ENCODE peak calls at places on chromosomes 7 and 10, in eight cellular contexts. X is lower lobe of right lung, V is epithelial cell of esophagus, O is thoracic aorta, K is fibroblast of mammary gland, Z is mucosa of descending colon, R is K562, I is prostate gland. J is an unnamed sample.

GRCh38 chr7:149284343-149284742 is 22.3 kb downstream of the ZNF783 start:
- DNase-seq in K (no peak), I (no peak), Z (peak; percentile 18), V (peak; percentile 11), R (no peak), O (no peak), X (no peak), J (no peak)

GRCh38 chr7:123749537-123749857 is 694 bp upstream of the WASL start:
- DNase-seq in K (peak; percentile 77), V (peak; percentile 91), R (no peak), Z (no peak), X (peak; percentile 60), O (no peak), I (no peak), J (peak; percentile 78)

GRCh38 chr7:1136841-1137516 is 23.0 kb downstream of the ZFAND2A start:
- DNase-seq in R (no peak), K (no peak), O (no peak), I (no peak), Z (no peak), V (no peak), X (no peak), J (no peak)

GRCh38 chr10:89702121-89702480 is 711 bp downstream of the KIF20B start:
- DNase-seq in I (no peak), R (peak; percentile 6), K (peak; percentile 21), O (no peak), Z (peak; percentile 8), V (peak; percentile 43), X (no peak), J (no peak)

GRCh38 chr10:96618648-96619047 is 31.8 kb upstream of the TM9SF3 start:
- DNase-seq in V (no peak), K (no peak), R (no peak), I (peak; percentile 49), Z (peak; percentile 52), O (no peak), X (no peak), J (peak; percentile 55)

GRCh38 chr10:77911535-77912123 is 14.9 kb downstream of the DLG5 start:
- DNase-seq in R (peak; percentile 57), X (no peak), Z (no peak), V (no peak), I (no peak), K (no peak), O (no peak), J (peak; percentile 47)

GRCh38 chr7:101945034-101945758 is 127.8 kb downstream of the CUX1 start:
- DNase-seq in X (no peak), R (no peak), K (no peak), I (no peak), O (no peak), V (no peak), Z (no peak), J (no peak)

GRCh38 chr10:62071846-62072281 is 170.4 kb downstream of the ARID5B start:
- DNase-seq in R (no peak), I (no peak), V (no peak), X (no peak), Z (no peak), K (peak; percentile 69), O (no peak), J (no peak)

GRCh38 chr10:83892737-83893136 is 246.6 kb upstream of the GHITM start:
- DNase-seq in I (no peak), K (no peak), R (no peak), Z (no peak), V (no peak), X (no peak), O (no peak), J (no peak)

GRCh38 chr10:44888861-44889260 is 22.3 kb upstream of the TMEM72 start:
- DNase-seq in O (no peak), Z (peak; percentile 84), K (no peak), X (no peak), I (no peak), V (no peak), R (no peak), J (no peak)

GRCh38 chr7:106980358-106980685 is 64.2 kb upstream of the PRKAR2B start:
- DNase-seq in X (no peak), O (no peak), I (no peak), V (no peak), Z (no peak), K (no peak), R (no peak), J (no peak)

GRCh38 chr7:151339651-151340377 is 1.8 kb upstream of the NUB1 start:
- DNase-seq in Z (no peak), R (no peak), O (no peak), I (no peak), K (no peak), X (no peak), V (no peak), J (no peak)

GRCh38 chr7:102310414-102310815 is 23.7 kb downstream of the SH2B2 start:
- DNase-seq in K (no peak), X (no peak), O (no peak), R (no peak), I (no peak), Z (no peak), V (no peak), J (no peak)

GRCh38 chr10:96509017-96509641 is 4.6 kb downstream of the TLL2 start:
- DNase-seq in K (peak; percentile 42), I (no peak), X (no peak), O (no peak), V (peak; percentile 66), R (no peak), Z (no peak), J (peak; percentile 14)

GRCh38 chr7:121279822-121280221 is 49.0 kb upstream of the WNT16 start:
- DNase-seq in K (no peak), I (no peak), O (no peak), V (no peak), R (no peak), Z (no peak), X (no peak), J (no peak)

GRCh38 chr7:55056577-55057480 is 38.0 kb downstream of the EGFR start:
- DNase-seq in O (no peak), V (peak; percentile 73), I (no peak), Z (no peak), K (peak; percentile 90), X (no peak), R (no peak), J (no peak)

GRCh38 chr7:47520408-47520807 is 61.5 kb downstream of the TNS3 start:
- DNase-seq in R (no peak), I (no peak), Z (peak; percentile 46), V (no peak), K (peak; percentile 93), X (no peak), O (peak; percentile 53), J (peak; percentile 95)

GRCh38 chr7:100515072-100515532 is 23.9 kb upstream of the AGFG2 start:
- DNase-seq in Z (no peak), X (no peak), R (no peak), V (peak; percentile 46), K (peak; percentile 90), I (no peak), O (no peak), J (peak; percentile 83)

GRCh38 chr7:118844748-118845147 is 620.2 kb downstream of the ANKRD7 start:
- DNase-seq in X (no peak), O (no peak), V (peak; percentile 85), I (no peak), K (no peak), Z (no peak), R (no peak), J (no peak)

GRCh38 chr7:127789031-127789430 is 137.0 kb downstream of the SND1 start:
- DNase-seq in Z (no peak), K (no peak), X (no peak), R (no peak), V (no peak), O (no peak), I (no peak), J (no peak)

GRCh38 chr7:1540391-1541271 is 10.1 kb downstream of the MAFK start:
- DNase-seq in K (no peak), R (no peak), Z (no peak), V (no peak), O (no peak), I (no peak), X (peak; percentile 42), J (no peak)

GRCh38 chr7:2638224-2638991 is 6.6 kb downstream of the TTYH3 start:
- DNase-seq in K (peak; percentile 86), I (no peak), V (no peak), Z (no peak), R (no peak), O (no peak), X (no peak), J (peak; percentile 23)

GRCh38 chr10:127888526-127889312 is 4.0 kb downstream of the CLRN3 start:
- DNase-seq in O (no peak), Z (peak; percentile 73), V (no peak), X (no peak), I (no peak), K (no peak), R (no peak), J (no peak)

GRCh38 chr10:75292794-75293455 is 57.2 kb upstream of the COMTD1 start:
- DNase-seq in R (no peak), O (no peak), I (no peak), V (no peak), K (no peak), X (no peak), Z (no peak), J (no peak)
- H3K4me3 ChIP-seq in R (no peak overlapping the region), O (no peak overlapping the region), I (no peak overlapping the region), V (no peak overlapping the region), K (no peak overlapping the region), X (no peak overlapping the region), Z (no peak overlapping the region), J (no peak overlapping the region)

GRCh38 chr10:102963237-102963886 is 45.3 kb downstream of the CNNM2 start:
- DNase-seq in R (peak; percentile 15), Z (no peak), V (no peak), O (no peak), K (peak; percentile 4), X (no peak), I (no peak), J (no peak)
- TF ChIP-seq CTCF in R (no peak), Z (no peak), V (no peak), O (no peak), K (no peak), X (no peak), I (no peak), J (no peak)

GRCh38 chr10:5692476-5693358 is 8.1 kb downstream of the TASOR2 start:
- DNase-seq in K (peak; percentile 32), O (no peak), X (peak; percentile 78), I (peak; percentile 22), V (peak; percentile 59), R (peak; percentile 79), Z (peak; percentile 66), J (peak; percentile 45)
- H3K4me3 ChIP-seq in K (peak overlapping the region; percentile 66), O (peak overlapping the region; percentile 84), X (peak overlapping the region; percentile 54), I (peak overlapping the region; percentile 36), V (peak overlapping the region; percentile 56), R (peak overlapping the region; percentile 48), Z (no peak overlapping the region), J (peak overlapping the region; percentile 60)

DNA sequence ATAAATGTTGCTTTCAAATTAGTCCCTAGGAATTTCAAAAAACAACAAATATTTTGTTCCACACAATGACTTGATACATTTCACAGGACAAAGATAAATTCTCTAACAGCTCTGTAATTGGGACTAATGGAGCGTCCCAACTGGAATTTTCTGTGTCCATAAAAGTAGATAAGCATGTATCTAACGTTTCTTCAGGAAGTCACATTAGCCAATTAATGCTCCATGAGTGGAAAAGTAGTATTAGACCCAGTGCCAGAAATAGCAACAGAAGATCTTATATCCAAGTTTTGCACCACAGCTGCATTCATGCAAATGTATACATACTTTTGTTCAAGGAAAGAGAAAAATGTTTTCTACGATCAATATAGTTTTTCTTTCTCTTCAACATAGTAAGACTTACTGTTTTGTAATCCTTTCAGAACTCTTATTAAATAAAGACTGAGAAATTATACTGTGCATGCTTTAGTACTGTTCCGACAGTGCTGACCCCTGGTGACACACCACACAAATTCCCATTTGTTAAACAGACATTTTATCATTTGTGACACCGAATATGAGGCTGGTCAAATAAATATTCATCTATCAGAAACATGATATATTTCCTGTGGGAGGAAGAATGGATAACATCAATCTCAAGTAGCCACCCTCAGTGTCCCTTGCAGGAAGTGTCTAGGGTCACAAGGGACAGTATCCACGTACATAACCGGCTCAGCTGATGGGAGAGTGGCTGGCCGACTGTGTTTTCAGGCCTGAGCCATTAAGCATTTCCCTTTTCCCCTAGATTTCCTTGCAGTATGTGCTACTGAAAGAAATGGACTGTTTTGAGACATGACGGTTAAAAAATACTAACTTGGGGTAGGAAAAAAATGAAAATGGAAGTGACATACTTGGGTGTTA is 102.1 kb upstream of the RSU1 start:
- DNase-seq in I (no peak), X (no peak), R (no peak), K (no peak), Z (no peak), O (no peak), V (no peak), J (no peak)
- TF ChIP-seq CTCF in I (no peak), X (no peak), R (no peak), K (no peak), Z (no peak), O (no peak), V (no peak), J (no peak)

J was measured in fibroblast of pulmonary artery.